ENCODE peak calls at places on chromosomes 5 and 9, in seven cellular contexts. One of them, this sample, is unnamed.

GRCh38 chr5:120446068-120446492 is 18.0 kb upstream of the PRR16 start:
- DNase-seq in RWPE1: peak
- DNase-seq in CD4-positive, alpha-beta T cell: no peak
- DNase-seq in WERI-Rb-1: no peak
- DNase-seq in kidney epithelial cell: no peak
- DNase-seq in astrocyte of the spinal cord: peak
- DNase-seq in neural crest cell: no peak
- DNase-seq in this sample: peak

GRCh38 chr5:11525020-11525419 is 379.2 kb downstream of the CTNND2 start:
- DNase-seq in RWPE1: no peak
- DNase-seq in CD4-positive, alpha-beta T cell: no peak
- DNase-seq in WERI-Rb-1: no peak
- DNase-seq in kidney epithelial cell: no peak
- DNase-seq in astrocyte of the spinal cord: no peak
- DNase-seq in neural crest cell: no peak
- DNase-seq in this sample: no peak

GRCh38 chr5:998975-999501 is 9.6 kb upstream of the NKD2 start:
- DNase-seq in RWPE1: no peak
- DNase-seq in CD4-positive, alpha-beta T cell: no peak
- DNase-seq in WERI-Rb-1: peak
- DNase-seq in kidney epithelial cell: no peak
- DNase-seq in astrocyte of the spinal cord: no peak
- DNase-seq in neural crest cell: no peak
- DNase-seq in this sample: no peak

GRCh38 chr5:123088031-123088805 is 823 bp upstream of the PRDM6 start:
- DNase-seq in RWPE1: no peak
- DNase-seq in CD4-positive, alpha-beta T cell: no peak
- DNase-seq in WERI-Rb-1: no peak
- DNase-seq in kidney epithelial cell: no peak
- DNase-seq in astrocyte of the spinal cord: no peak
- DNase-seq in neural crest cell: peak
- DNase-seq in this sample: no peak

GRCh38 chr5:62633243-62633642 is 54.6 kb downstream of the LRRC70 start:
- DNase-seq in RWPE1: no peak
- DNase-seq in CD4-positive, alpha-beta T cell: no peak
- DNase-seq in WERI-Rb-1: no peak
- DNase-seq in kidney epithelial cell: no peak
- DNase-seq in astrocyte of the spinal cord: no peak
- DNase-seq in neural crest cell: no peak
- DNase-seq in this sample: no peak

GRCh38 chr5:53923969-53924876 is 363.8 kb downstream of the NDUFS4 start:
- DNase-seq in RWPE1: no peak
- DNase-seq in CD4-positive, alpha-beta T cell: no peak
- DNase-seq in WERI-Rb-1: no peak
- DNase-seq in kidney epithelial cell: no peak
- DNase-seq in astrocyte of the spinal cord: no peak
- DNase-seq in neural crest cell: no peak
- DNase-seq in this sample: no peak

GRCh38 chr9:121871431-121872025 is 220.1 kb downstream of the DAB2IP start:
- DNase-seq in RWPE1: no peak
- DNase-seq in CD4-positive, alpha-beta T cell: no peak
- DNase-seq in WERI-Rb-1: no peak
- DNase-seq in kidney epithelial cell: no peak
- DNase-seq in astrocyte of the spinal cord: peak
- DNase-seq in neural crest cell: no peak
- DNase-seq in this sample: peak

GRCh38 chr9:35563791-35564197 is 41.3 kb upstream of the TESK1 start:
- DNase-seq in RWPE1: no peak
- DNase-seq in CD4-positive, alpha-beta T cell: no peak
- DNase-seq in WERI-Rb-1: peak
- DNase-seq in kidney epithelial cell: no peak
- DNase-seq in astrocyte of the spinal cord: peak
- DNase-seq in neural crest cell: peak
- DNase-seq in this sample: no peak

GRCh38 chr5:93385665-93386064 is 195.4 kb downstream of the NR2F1-AS1 start:
- DNase-seq in RWPE1: no peak
- DNase-seq in CD4-positive, alpha-beta T cell: no peak
- DNase-seq in WERI-Rb-1: no peak
- DNase-seq in kidney epithelial cell: peak
- DNase-seq in astrocyte of the spinal cord: peak
- DNase-seq in neural crest cell: no peak
- DNase-seq in this sample: peak

GRCh38 chr5:15492545-15492944 is 7.4 kb upstream of the FBXL7 start:
- DNase-seq in RWPE1: no peak
- DNase-seq in CD4-positive, alpha-beta T cell: no peak
- DNase-seq in WERI-Rb-1: no peak
- DNase-seq in kidney epithelial cell: no peak
- DNase-seq in astrocyte of the spinal cord: no peak
- DNase-seq in neural crest cell: no peak
- DNase-seq in this sample: no peak

GRCh38 chr9:6655036-6655435 is 9.5 kb upstream of the GLDC start:
- DNase-seq in RWPE1: no peak
- DNase-seq in CD4-positive, alpha-beta T cell: no peak
- DNase-seq in WERI-Rb-1: no peak
- DNase-seq in kidney epithelial cell: no peak
- DNase-seq in astrocyte of the spinal cord: no peak
- DNase-seq in neural crest cell: no peak
- DNase-seq in this sample: no peak

GRCh38 chr5:96079075-96079474 is 117.4 kb upstream of the ELL2 start:
- DNase-seq in RWPE1: peak
- DNase-seq in CD4-positive, alpha-beta T cell: no peak
- DNase-seq in WERI-Rb-1: no peak
- DNase-seq in kidney epithelial cell: peak
- DNase-seq in astrocyte of the spinal cord: peak
- DNase-seq in neural crest cell: no peak
- DNase-seq in this sample: peak

GRCh38 chr9:134705786-134706185 is 64.2 kb downstream of the COL5A1 start:
- DNase-seq in RWPE1: no peak
- DNase-seq in CD4-positive, alpha-beta T cell: no peak
- DNase-seq in WERI-Rb-1: no peak
- DNase-seq in kidney epithelial cell: no peak
- DNase-seq in astrocyte of the spinal cord: no peak
- DNase-seq in neural crest cell: no peak
- DNase-seq in this sample: no peak

GRCh38 chr9:113985968-113986585 is 92.0 kb downstream of the AMBP start:
- DNase-seq in RWPE1: no peak
- DNase-seq in CD4-positive, alpha-beta T cell: no peak
- DNase-seq in WERI-Rb-1: no peak
- DNase-seq in kidney epithelial cell: no peak
- DNase-seq in astrocyte of the spinal cord: peak
- DNase-seq in neural crest cell: no peak
- DNase-seq in this sample: no peak

GRCh38 chr9:107389617-107390071 is 99.9 kb downstream of the KLF4 start:
- DNase-seq in RWPE1: peak
- DNase-seq in CD4-positive, alpha-beta T cell: no peak
- DNase-seq in WERI-Rb-1: no peak
- DNase-seq in kidney epithelial cell: no peak
- DNase-seq in astrocyte of the spinal cord: no peak
- DNase-seq in neural crest cell: no peak
- DNase-seq in this sample: peak

GRCh38 chr5:6504677-6505414 is 56.2 kb downstream of the UBE2QL1 start:
- DNase-seq in RWPE1: peak
- DNase-seq in CD4-positive, alpha-beta T cell: no peak
- DNase-seq in WERI-Rb-1: no peak
- DNase-seq in kidney epithelial cell: peak
- DNase-seq in astrocyte of the spinal cord: peak
- DNase-seq in neural crest cell: no peak
- DNase-seq in this sample: peak

DNA sequence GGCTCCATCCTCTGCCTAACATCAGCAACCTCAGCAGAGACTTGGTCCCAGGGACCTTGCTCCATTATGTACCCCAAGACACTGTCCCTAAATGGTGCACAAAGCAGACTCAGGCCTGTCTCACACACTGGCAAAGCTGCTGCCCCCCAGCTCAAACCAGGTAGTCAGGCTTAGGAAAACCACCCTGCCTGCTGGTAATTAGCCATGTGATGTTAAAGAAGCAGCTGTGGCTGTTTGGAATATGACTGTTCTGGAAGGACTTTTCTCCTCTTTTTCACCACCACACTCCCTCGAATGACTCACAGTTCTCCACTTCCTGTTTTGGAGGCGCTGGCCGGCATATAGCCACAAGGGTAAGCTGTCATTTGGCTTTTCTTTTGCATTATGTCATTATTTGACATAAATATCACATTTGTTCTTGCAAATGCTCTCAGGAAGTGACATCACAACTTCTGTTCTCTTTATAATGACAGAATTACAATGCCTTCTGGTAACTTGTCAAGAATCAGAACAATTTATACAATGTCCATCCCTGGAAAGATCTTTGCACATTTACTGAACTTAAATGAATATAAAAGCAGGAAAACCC is 113.9 kb downstream of the SUSD1 start:
- DNase-seq in RWPE1: peak
- DNase-seq in CD4-positive, alpha-beta T cell: peak
- DNase-seq in WERI-Rb-1: no peak
- DNase-seq in kidney epithelial cell: peak
- DNase-seq in astrocyte of the spinal cord: peak
- DNase-seq in neural crest cell: no peak
- DNase-seq in this sample: peak
- TF ChIP-seq CTCF in RWPE1: no peak
- TF ChIP-seq CTCF in CD4-positive, alpha-beta T cell: no peak
- TF ChIP-seq CTCF in WERI-Rb-1: no peak
- TF ChIP-seq CTCF in kidney epithelial cell: no peak
- TF ChIP-seq CTCF in astrocyte of the spinal cord: no peak
- TF ChIP-seq CTCF in neural crest cell: no peak
- TF ChIP-seq CTCF in this sample: no peak

GRCh38 chr5:154402611-154403010 is 43.2 kb upstream of the SAP30L start:
- DNase-seq in RWPE1: no peak
- DNase-seq in CD4-positive, alpha-beta T cell: no peak
- DNase-seq in WERI-Rb-1: no peak
- DNase-seq in kidney epithelial cell: no peak
- DNase-seq in astrocyte of the spinal cord: no peak
- DNase-seq in neural crest cell: no peak
- DNase-seq in this sample: no peak
- TF ChIP-seq CTCF in RWPE1: no peak
- TF ChIP-seq CTCF in CD4-positive, alpha-beta T cell: no peak
- TF ChIP-seq CTCF in WERI-Rb-1: no peak
- TF ChIP-seq CTCF in kidney epithelial cell: no peak
- TF ChIP-seq CTCF in astrocyte of the spinal cord: no peak
- TF ChIP-seq CTCF in neural crest cell: no peak
- TF ChIP-seq CTCF in this sample: no peak

GRCh38 chr9:32841314-32841713 is 58.0 kb downstream of the TMEM215 start:
- DNase-seq in RWPE1: no peak
- DNase-seq in CD4-positive, alpha-beta T cell: no peak
- DNase-seq in WERI-Rb-1: no peak
- DNase-seq in kidney epithelial cell: no peak
- DNase-seq in astrocyte of the spinal cord: no peak
- DNase-seq in neural crest cell: no peak
- DNase-seq in this sample: peak
- TF ChIP-seq CTCF in RWPE1: no peak
- TF ChIP-seq CTCF in CD4-positive, alpha-beta T cell: no peak
- TF ChIP-seq CTCF in WERI-Rb-1: no peak
- TF ChIP-seq CTCF in kidney epithelial cell: no peak
- TF ChIP-seq CTCF in astrocyte of the spinal cord: no peak
- TF ChIP-seq CTCF in neural crest cell: no peak
- TF ChIP-seq CTCF in this sample: no peak

GRCh38 chr5:66498791-66499207 is 97.4 kb upstream of the MAST4 start:
- DNase-seq in RWPE1: peak
- DNase-seq in CD4-positive, alpha-beta T cell: no peak
- DNase-seq in WERI-Rb-1: peak
- DNase-seq in kidney epithelial cell: no peak
- DNase-seq in astrocyte of the spinal cord: no peak
- DNase-seq in neural crest cell: no peak
- DNase-seq in this sample: peak
- TF ChIP-seq CTCF in RWPE1: no peak
- TF ChIP-seq CTCF in CD4-positive, alpha-beta T cell: no peak
- TF ChIP-seq CTCF in WERI-Rb-1: peak
- TF ChIP-seq CTCF in kidney epithelial cell: no peak
- TF ChIP-seq CTCF in astrocyte of the spinal cord: no peak
- TF ChIP-seq CTCF in neural crest cell: no peak
- TF ChIP-seq CTCF in this sample: no peak

DNA sequence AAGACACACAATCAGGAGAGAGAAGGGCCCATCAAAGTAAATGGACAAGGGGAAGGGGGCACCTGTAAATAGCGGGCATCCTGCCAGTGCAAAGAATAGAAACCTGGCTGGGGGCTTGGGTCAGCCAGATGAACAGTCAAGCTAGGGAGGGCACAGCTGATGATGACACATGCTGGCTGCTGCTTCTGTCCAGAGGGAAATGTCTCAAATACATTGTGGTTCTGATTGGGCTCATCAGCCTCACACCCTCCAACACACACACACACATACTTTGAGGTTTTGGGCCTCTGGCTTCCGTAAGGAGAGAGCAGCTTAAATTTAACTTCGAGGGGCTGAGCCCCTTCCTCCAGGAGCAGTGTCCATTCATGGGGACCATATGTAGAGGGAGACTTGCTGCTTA is 27.6 kb upstream of the SPATA31E1 start:
- DNase-seq in RWPE1: no peak
- DNase-seq in CD4-positive, alpha-beta T cell: no peak
- DNase-seq in WERI-Rb-1: no peak
- DNase-seq in kidney epithelial cell: no peak
- DNase-seq in astrocyte of the spinal cord: no peak
- DNase-seq in neural crest cell: no peak
- DNase-seq in this sample: no peak
- TF ChIP-seq CTCF in RWPE1: no peak
- TF ChIP-seq CTCF in CD4-positive, alpha-beta T cell: no peak
- TF ChIP-seq CTCF in WERI-Rb-1: no peak
- TF ChIP-seq CTCF in kidney epithelial cell: no peak
- TF ChIP-seq CTCF in astrocyte of the spinal cord: no peak
- TF ChIP-seq CTCF in neural crest cell: no peak
- TF ChIP-seq CTCF in this sample: no peak

GRCh38 chr5:108451269-108451668 is 69.4 kb upstream of the FBXL17 start:
- DNase-seq in RWPE1: no peak
- DNase-seq in CD4-positive, alpha-beta T cell: no peak
- DNase-seq in WERI-Rb-1: no peak
- DNase-seq in kidney epithelial cell: no peak
- DNase-seq in astrocyte of the spinal cord: no peak
- DNase-seq in neural crest cell: no peak
- DNase-seq in this sample: no peak
- TF ChIP-seq CTCF in RWPE1: no peak
- TF ChIP-seq CTCF in CD4-positive, alpha-beta T cell: no peak
- TF ChIP-seq CTCF in WERI-Rb-1: no peak
- TF ChIP-seq CTCF in kidney epithelial cell: no peak
- TF ChIP-seq CTCF in astrocyte of the spinal cord: no peak
- TF ChIP-seq CTCF in neural crest cell: peak
- TF ChIP-seq CTCF in this sample: no peak

GRCh38 chr9:16139781-16140180 is 586.9 kb downstream of the CCDC171 start:
- DNase-seq in RWPE1: no peak
- DNase-seq in CD4-positive, alpha-beta T cell: no peak
- DNase-seq in WERI-Rb-1: no peak
- DNase-seq in kidney epithelial cell: no peak
- DNase-seq in astrocyte of the spinal cord: no peak
- DNase-seq in neural crest cell: no peak
- DNase-seq in this sample: no peak
- TF ChIP-seq CTCF in RWPE1: no peak
- TF ChIP-seq CTCF in CD4-positive, alpha-beta T cell: no peak
- TF ChIP-seq CTCF in WERI-Rb-1: no peak
- TF ChIP-seq CTCF in kidney epithelial cell: no peak
- TF ChIP-seq CTCF in astrocyte of the spinal cord: no peak
- TF ChIP-seq CTCF in neural crest cell: no peak
- TF ChIP-seq CTCF in this sample: no peak